ENCODE peak calls at places on chromosomes 3 and 15, in nine cellular contexts. Z is Ammon's horn, Q is head of caudate nucleus, V is dermis blood vessel endothelial cell, E is NCI-H748 treated with DMSO at 0.1 percent for 48 hours, L is GM20000, D is iPS-NIHi11, W is hepatocyte, O is astrocyte of the hippocampus. T is an unnamed sample.

GRCh38 chr3:189683576-189684255 is 52.5 kb downstream of the TP63 start:
- DNase-seq in Z (no peak), E (no peak), V (no peak), W (no peak), O (no peak), D (no peak), Q (no peak), L (no peak), T (no peak)

GRCh38 chr15:69107025-69107620 is 53.3 kb upstream of the GLCE start:
- DNase-seq in O (no peak), Q (no peak), V (no peak), D (no peak), W (peak; percentile 33), Z (no peak), L (no peak), E (no peak), T (no peak)

GRCh38 chr3:111070772-111071256 is 802 bp upstream of the NECTIN3 start:
- DNase-seq in Z (no peak), E (no peak), L (peak; percentile 25), O (no peak), V (peak; percentile 50), W (no peak), Q (no peak), D (no peak), T (no peak)

GRCh38 chr3:182412066-182412465 is 381.2 kb upstream of the ATP11B start:
- DNase-seq in L (no peak), Q (no peak), D (no peak), Z (no peak), O (peak; percentile 23), V (no peak), W (no peak), E (no peak), T (no peak)

GRCh38 chr3:66386011-66386924 is 114.6 kb downstream of the LRIG1 start:
- DNase-seq in E (no peak), V (no peak), Z (no peak), W (no peak), Q (no peak), D (no peak), O (no peak), L (peak; percentile 71), T (no peak)

GRCh38 chr15:99958426-99959097 is 225.3 kb upstream of the LYSMD4 start:
- DNase-seq in E (no peak), O (no peak), L (no peak), V (no peak), W (no peak), D (peak; percentile 2), Z (no peak), Q (no peak), T (no peak)

GRCh38 chr3:190877925-190878324 is 15.4 kb upstream of the GMNC start:
- DNase-seq in E (no peak), W (no peak), Z (no peak), Q (no peak), V (no peak), L (no peak), O (no peak), D (peak; percentile 38), T (no peak)

GRCh38 chr3:54987719-54988118 is 59.9 kb upstream of the LRTM1 start:
- DNase-seq in O (no peak), Q (no peak), V (no peak), L (no peak), W (no peak), D (no peak), E (no peak), Z (no peak), T (peak; percentile 46)

GRCh38 chr3:126447456-126448106 is 28.1 kb downstream of the ZXDC start:
- DNase-seq in D (no peak), W (no peak), Z (no peak), O (no peak), E (no peak), V (no peak), Q (no peak), L (no peak), T (peak; percentile 18)

GRCh38 chr3:25037049-25037547 is 391.0 kb upstream of the RARB start:
- DNase-seq in E (no peak), O (peak; percentile 48), V (no peak), D (no peak), Z (no peak), W (peak; percentile 57), Q (no peak), L (no peak), T (peak; percentile 50)

GRCh38 chr15:52428297-52428696 is 100.4 kb downstream of the MYO5A start:
- DNase-seq in O (peak; percentile 22), L (no peak), D (no peak), W (no peak), V (no peak), E (no peak), Z (no peak), Q (no peak), T (no peak)

GRCh38 chr3:4231041-4231440 is 72.1 kb upstream of the SETMAR start:
- DNase-seq in Z (no peak), O (no peak), Q (no peak), W (no peak), D (no peak), V (no peak), E (no peak), L (no peak), T (no peak)

GRCh38 chr3:58521917-58522680 is 14.9 kb downstream of the ACOX2 start:
- DNase-seq in D (peak; percentile 43), Z (peak; percentile 72), V (no peak), L (no peak), E (no peak), W (peak; percentile 67), Q (peak; percentile 59), O (peak; percentile 63), T (no peak)

GRCh38 chr15:74295800-74296199 is 59.7 kb downstream of the CCDC33 start:
- DNase-seq in L (no peak), D (no peak), O (no peak), W (no peak), Q (no peak), V (no peak), E (no peak), Z (no peak), T (no peak)

GRCh38 chr3:169664034-169664820 is 715 bp upstream of the MECOM start:
- DNase-seq in L (no peak), E (no peak), Z (no peak), W (no peak), O (peak; percentile 16), D (no peak), V (peak; percentile 43), Q (no peak), T (no peak)

GRCh38 chr3:10513306-10513705 is 7.9 kb upstream of the ATP2B2 start:
- DNase-seq in Z (no peak), V (no peak), E (no peak), O (no peak), D (no peak), W (no peak), L (no peak), Q (no peak), T (no peak)

GRCh38 chr3:185420762-185421161 is 57.8 kb downstream of the MAP3K13 start:
- DNase-seq in E (no peak), Z (peak; percentile 44), V (no peak), L (no peak), W (no peak), O (peak; percentile 64), Q (no peak), D (no peak), T (no peak)

GRCh38 chr3:144361002-144361401 is 389.4 kb downstream of the DIPK2A start:
- DNase-seq in W (no peak), Z (no peak), V (no peak), L (no peak), E (no peak), Q (no peak), D (no peak), O (no peak), T (peak; percentile 9)

GRCh38 chr15:74563442-74563841 is 22.4 kb downstream of the ARID3B start:
- DNase-seq in Q (no peak), V (no peak), L (no peak), E (no peak), O (no peak), D (no peak), Z (no peak), W (no peak), T (no peak)

GRCh38 chr3:143362115-143362992 is 242.8 kb downstream of the CHST2 start:
- DNase-seq in Z (no peak), V (no peak), W (no peak), Q (no peak), E (no peak), D (no peak), O (peak; percentile 7), L (no peak), T (no peak)

GRCh38 chr3:97957617-97958311 is 14.5 kb downstream of the RIOX2 start:
- DNase-seq in W (no peak), E (peak; percentile 76), V (no peak), O (peak; percentile 29), Q (no peak), Z (no peak), L (no peak), D (no peak), T (no peak)

GRCh38 chr3:354433-354832 is 157.9 kb downstream of the CHL1 start:
- DNase-seq in L (peak; percentile 24), Z (peak; percentile 63), Q (peak; percentile 60), E (peak; percentile 23), W (peak; percentile 63), D (peak; percentile 9), O (peak; percentile 77), V (peak; percentile 52), T (peak; percentile 11)

GRCh38 chr15:77798151-77798550 is 165.4 kb upstream of the LINGO1 start:
- DNase-seq in E (no peak), O (no peak), W (no peak), Q (no peak), D (no peak), L (no peak), V (no peak), Z (peak; percentile 26), T (no peak)

GRCh38 chr3:186789554-186790260 is 6.3 kb downstream of the EIF4A2 start:
- DNase-seq in D (no peak), E (no peak), V (no peak), Q (no peak), O (no peak), Z (no peak), W (no peak), L (no peak), T (peak; percentile 60)

GRCh38 chr15:88950600-88951160 is 37.5 kb upstream of the MFGE8 start:
- DNase-seq in V (no peak), D (no peak), Z (peak; percentile 24), E (no peak), O (no peak), Q (peak; percentile 14), L (no peak), W (no peak), T (no peak)

GRCh38 chr15:29114277-29115092 is 155.1 kb downstream of the NSMCE3 start:
- DNase-seq in O (no peak), W (no peak), E (no peak), Q (no peak), D (no peak), L (no peak), Z (no peak), V (no peak), T (no peak)

GRCh38 chr3:17743660-17743995 is 1.2 kb upstream of the TBC1D5 start:
- DNase-seq in L (no peak), V (no peak), Q (no peak), Z (no peak), O (no peak), D (no peak), W (no peak), E (no peak), T (no peak)

GRCh38 chr15:47473857-47474256 is 243.4 kb upstream of the SEMA6D start:
- DNase-seq in L (no peak), O (peak; percentile 74), D (no peak), W (no peak), E (no peak), Z (peak; percentile 68), Q (peak; percentile 29), V (peak; percentile 63), T (peak; percentile 54)

GRCh38 chr3:107392549-107393165 is 15.4 kb downstream of the CCDC54 start:
- DNase-seq in O (peak; percentile 71), L (no peak), Q (no peak), W (no peak), Z (no peak), D (no peak), E (no peak), V (no peak), T (peak; percentile 56)

GRCh38 chr3:13850161-13850945 is 29.5 kb downstream of the WNT7A start:
- DNase-seq in L (no peak), V (no peak), D (peak; percentile 81), Q (no peak), O (peak; percentile 68), Z (no peak), E (no peak), W (peak; percentile 54), T (no peak)

GRCh38 chr3:185225523-185225922 is 28.3 kb downstream of the EHHADH start:
- DNase-seq in Q (no peak), W (no peak), E (no peak), L (no peak), D (no peak), V (no peak), O (peak; percentile 75), Z (no peak), T (peak; percentile 73)

T was measured in foreskin fibroblast.